ENCODE peak calls at places on chromosomes 11 and 22, in seven cellular contexts. L is tibial nerve; K is mucosa of descending colon; O is activated CD4-positive, alpha-beta memory T cell treated with anti-CD3 and anti-CD28 coated beads, Interleukin-2, amount 10 ng/mL, durations not matched to agents 7 days and 5 days; S is Calu3; D is heart right ventricle; J is HT-29. G is an unnamed sample.

GRCh38 chr11:47409440-47410403 is 1.3 kb downstream of the SLC39A13 start:
- DNase-seq in L (no peak), K (no peak), O (no peak), S (no peak), D (no peak), J (no peak), G (no peak)

GRCh38 chr11:2122222-2122906 is 16.8 kb downstream of the IGF2 start:
- DNase-seq in L (no peak), K (peak), O (no peak), S (no peak), D (no peak), J (no peak), G (no peak)

GRCh38 chr22:37021041-37021440 is 1.5 kb downstream of the MPST start:
- DNase-seq in L (no peak), K (peak), O (no peak), S (no peak), D (no peak), J (no peak), G (no peak)

GRCh38 chr11:86610559-86611341 is 61.7 kb downstream of the ME3 start:
- DNase-seq in L (no peak), K (no peak), O (no peak), S (no peak), D (no peak), J (no peak), G (no peak)

GRCh38 chr11:94028436-94028835 is 7.3 kb downstream of the HEPHL1 start:
- DNase-seq in L (no peak), K (no peak), O (no peak), S (peak), D (no peak), J (no peak), G (no peak)

GRCh38 chr11:116981216-116981887 is 116.9 kb downstream of the SIK3 start:
- DNase-seq in L (no peak), K (no peak), O (no peak), S (no peak), D (no peak), J (no peak), G (no peak)

GRCh38 chr11:68890490-68891231 is 13.0 kb downstream of the MRPL21 start:
- DNase-seq in L (peak), K (no peak), O (no peak), S (no peak), D (peak), J (no peak), G (no peak)

GRCh38 chr22:45844949-45845613 is 131.9 kb downstream of the WNT7B start:
- DNase-seq in L (no peak), K (no peak), O (no peak), S (no peak), D (no peak), J (no peak), G (no peak)

G was measured in activated naive CD4-positive, alpha-beta T cell treated with anti-CD3 and anti-CD28 coated beads, Interleukin-2, amount 10 ng/mL, durations not matched to agents 7 days and 5 days.